ENCODE peak calls at places on chromosomes 7 and 10, in seven cellular contexts. One of them, this sample, is unnamed.

GRCh38 chr7:116836911-116837310 is 25.5 kb upstream of the CAPZA2 start:
- DNase-seq in AG09309: no peak
- DNase-seq in GM12865: no peak
- DNase-seq in choroid plexus epithelial cell: no peak
- DNase-seq in naive thymus-derived CD4-positive, alpha-beta T cell: no peak
- DNase-seq in right lobe of liver: no peak
- DNase-seq in coronary artery: no peak
- DNase-seq in this sample: no peak

GRCh38 chr7:133633055-133633454 is 380.2 kb downstream of the EXOC4 start:
- DNase-seq in choroid plexus epithelial cell: peak
- DNase-seq in naive thymus-derived CD4-positive, alpha-beta T cell: no peak
- DNase-seq in AG09309: peak
- DNase-seq in GM12865: no peak
- DNase-seq in right lobe of liver: no peak
- DNase-seq in coronary artery: no peak
- DNase-seq in this sample: no peak

GRCh38 chr10:46273506-46274477 is 13.0 kb upstream of the ANTXRL start:
- DNase-seq in coronary artery: peak
- DNase-seq in choroid plexus epithelial cell: no peak
- DNase-seq in right lobe of liver: peak
- DNase-seq in AG09309: no peak
- DNase-seq in naive thymus-derived CD4-positive, alpha-beta T cell: no peak
- DNase-seq in GM12865: no peak
- DNase-seq in this sample: no peak

GRCh38 chr7:71015260-71015900 is 116.6 kb upstream of the GALNT17 start:
- DNase-seq in naive thymus-derived CD4-positive, alpha-beta T cell: no peak
- DNase-seq in right lobe of liver: no peak
- DNase-seq in GM12865: no peak
- DNase-seq in choroid plexus epithelial cell: no peak
- DNase-seq in coronary artery: no peak
- DNase-seq in AG09309: no peak
- DNase-seq in this sample: no peak

GRCh38 chr10:15188629-15189028 is 20.1 kb upstream of the NMT2 start:
- DNase-seq in coronary artery: no peak
- DNase-seq in AG09309: no peak
- DNase-seq in naive thymus-derived CD4-positive, alpha-beta T cell: no peak
- DNase-seq in right lobe of liver: no peak
- DNase-seq in choroid plexus epithelial cell: no peak
- DNase-seq in GM12865: no peak
- DNase-seq in this sample: no peak

GRCh38 chr10:86708783-86709778 is 40.8 kb downstream of the LDB3 start:
- DNase-seq in AG09309: no peak
- DNase-seq in choroid plexus epithelial cell: no peak
- DNase-seq in right lobe of liver: no peak
- DNase-seq in naive thymus-derived CD4-positive, alpha-beta T cell: no peak
- DNase-seq in GM12865: no peak
- DNase-seq in coronary artery: peak
- DNase-seq in this sample: no peak

GRCh38 chr10:17838080-17838634 is 29.0 kb downstream of the MRC1 start:
- DNase-seq in naive thymus-derived CD4-positive, alpha-beta T cell: no peak
- DNase-seq in right lobe of liver: no peak
- DNase-seq in GM12865: no peak
- DNase-seq in coronary artery: no peak
- DNase-seq in AG09309: no peak
- DNase-seq in choroid plexus epithelial cell: no peak
- DNase-seq in this sample: no peak

GRCh38 chr10:72321248-72322029 is 33.3 kb downstream of the DNAJB12 start:
- DNase-seq in coronary artery: no peak
- DNase-seq in AG09309: no peak
- DNase-seq in naive thymus-derived CD4-positive, alpha-beta T cell: no peak
- DNase-seq in right lobe of liver: no peak
- DNase-seq in GM12865: no peak
- DNase-seq in choroid plexus epithelial cell: no peak
- DNase-seq in this sample: no peak

GRCh38 chr7:117320523-117320922 is 2.3 kb downstream of the WNT2 start:
- DNase-seq in choroid plexus epithelial cell: no peak
- DNase-seq in AG09309: no peak
- DNase-seq in right lobe of liver: no peak
- DNase-seq in GM12865: no peak
- DNase-seq in naive thymus-derived CD4-positive, alpha-beta T cell: no peak
- DNase-seq in coronary artery: no peak
- DNase-seq in this sample: no peak

GRCh38 chr10:118106426-118106825 is 59.7 kb upstream of the RAB11FIP2 start:
- DNase-seq in AG09309: no peak
- DNase-seq in naive thymus-derived CD4-positive, alpha-beta T cell: no peak
- DNase-seq in GM12865: peak
- DNase-seq in right lobe of liver: no peak
- DNase-seq in choroid plexus epithelial cell: peak
- DNase-seq in coronary artery: no peak
- DNase-seq in this sample: peak

GRCh38 chr10:90983940-90984549 is 63.2 kb upstream of the ANKRD1 start:
- DNase-seq in right lobe of liver: no peak
- DNase-seq in naive thymus-derived CD4-positive, alpha-beta T cell: no peak
- DNase-seq in coronary artery: no peak
- DNase-seq in AG09309: no peak
- DNase-seq in GM12865: no peak
- DNase-seq in choroid plexus epithelial cell: no peak
- DNase-seq in this sample: peak

GRCh38 chr10:103450201-103450695 is 1.9 kb downstream of the CALHM2 start:
- DNase-seq in right lobe of liver: no peak
- DNase-seq in naive thymus-derived CD4-positive, alpha-beta T cell: no peak
- DNase-seq in coronary artery: no peak
- DNase-seq in GM12865: no peak
- DNase-seq in choroid plexus epithelial cell: no peak
- DNase-seq in AG09309: no peak
- DNase-seq in this sample: no peak

GRCh38 chr10:29895436-29895835 is 163.9 kb downstream of the JCAD start:
- DNase-seq in choroid plexus epithelial cell: peak
- DNase-seq in AG09309: peak
- DNase-seq in right lobe of liver: no peak
- DNase-seq in GM12865: no peak
- DNase-seq in coronary artery: peak
- DNase-seq in naive thymus-derived CD4-positive, alpha-beta T cell: no peak
- DNase-seq in this sample: no peak

GRCh38 chr10:58697691-58698090 is 185.0 kb downstream of the BICC1 start:
- DNase-seq in choroid plexus epithelial cell: peak
- DNase-seq in GM12865: no peak
- DNase-seq in AG09309: no peak
- DNase-seq in naive thymus-derived CD4-positive, alpha-beta T cell: no peak
- DNase-seq in right lobe of liver: no peak
- DNase-seq in coronary artery: no peak
- DNase-seq in this sample: no peak

GRCh38 chr10:90915141-90916075 is 5.5 kb downstream of the ANKRD1 start:
- DNase-seq in choroid plexus epithelial cell: no peak
- DNase-seq in coronary artery: no peak
- DNase-seq in AG09309: no peak
- DNase-seq in naive thymus-derived CD4-positive, alpha-beta T cell: no peak
- DNase-seq in GM12865: no peak
- DNase-seq in right lobe of liver: no peak
- DNase-seq in this sample: no peak

GRCh38 chr10:29746080-29746797 is 111.5 kb upstream of the SVIL start:
- DNase-seq in right lobe of liver: no peak
- DNase-seq in choroid plexus epithelial cell: peak
- DNase-seq in AG09309: peak
- DNase-seq in GM12865: no peak
- DNase-seq in coronary artery: peak
- DNase-seq in naive thymus-derived CD4-positive, alpha-beta T cell: no peak
- DNase-seq in this sample: no peak

GRCh38 chr10:32317795-32318194 is 29.2 kb downstream of the EPC1 start:
- DNase-seq in naive thymus-derived CD4-positive, alpha-beta T cell: peak
- DNase-seq in AG09309: no peak
- DNase-seq in right lobe of liver: no peak
- DNase-seq in coronary artery: no peak
- DNase-seq in GM12865: peak
- DNase-seq in choroid plexus epithelial cell: no peak
- DNase-seq in this sample: no peak

GRCh38 chr10:84429926-84430520 is 101.6 kb downstream of the CCSER2 start:
- DNase-seq in choroid plexus epithelial cell: peak
- DNase-seq in naive thymus-derived CD4-positive, alpha-beta T cell: peak
- DNase-seq in AG09309: no peak
- DNase-seq in coronary artery: no peak
- DNase-seq in right lobe of liver: peak
- DNase-seq in GM12865: peak
- DNase-seq in this sample: peak

GRCh38 chr7:12771378-12771877 is 84.0 kb downstream of the ARL4A start:
- DNase-seq in coronary artery: no peak
- DNase-seq in AG09309: no peak
- DNase-seq in choroid plexus epithelial cell: peak
- DNase-seq in right lobe of liver: peak
- DNase-seq in naive thymus-derived CD4-positive, alpha-beta T cell: no peak
- DNase-seq in GM12865: no peak
- DNase-seq in this sample: no peak

GRCh38 chr7:151824285-151824950 is 52.5 kb downstream of the PRKAG2 start:
- DNase-seq in GM12865: no peak
- DNase-seq in choroid plexus epithelial cell: no peak
- DNase-seq in coronary artery: no peak
- DNase-seq in AG09309: no peak
- DNase-seq in naive thymus-derived CD4-positive, alpha-beta T cell: no peak
- DNase-seq in right lobe of liver: no peak
- DNase-seq in this sample: no peak

GRCh38 chr10:79132681-79133381 is 64.1 kb downstream of the ZMIZ1 start:
- DNase-seq in AG09309: no peak
- DNase-seq in coronary artery: no peak
- DNase-seq in right lobe of liver: no peak
- DNase-seq in naive thymus-derived CD4-positive, alpha-beta T cell: no peak
- DNase-seq in GM12865: no peak
- DNase-seq in choroid plexus epithelial cell: no peak
- DNase-seq in this sample: no peak
- H3K4me3 ChIP-seq in AG09309: no peak
- H3K4me3 ChIP-seq in coronary artery: no peak
- H3K4me3 ChIP-seq in right lobe of liver: no peak
- H3K4me3 ChIP-seq in naive thymus-derived CD4-positive, alpha-beta T cell: no peak
- H3K4me3 ChIP-seq in GM12865: no peak
- H3K4me3 ChIP-seq in choroid plexus epithelial cell: no peak
- H3K4me3 ChIP-seq in this sample: no peak

DNA sequence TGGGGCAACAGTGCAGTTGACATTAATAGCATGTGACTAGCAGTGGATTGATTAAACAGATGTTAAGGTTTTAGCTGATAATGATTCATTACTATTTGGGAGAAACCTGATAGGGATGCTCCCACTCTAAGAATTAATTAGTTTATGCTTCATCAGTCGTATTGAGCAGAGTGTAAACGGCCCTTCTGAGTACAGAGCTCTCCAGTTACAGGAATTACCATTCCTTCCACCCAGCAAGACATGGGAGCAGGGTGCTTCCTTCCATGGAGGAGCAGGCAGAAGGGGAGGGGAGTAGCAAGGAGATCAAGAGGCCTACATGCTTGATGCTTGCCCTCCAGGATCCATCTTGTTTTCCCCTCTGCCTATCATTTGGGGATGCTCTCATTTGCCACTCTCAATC is 82.8 kb downstream of the RPS24 start:
- DNase-seq in GM12865: no peak
- DNase-seq in choroid plexus epithelial cell: no peak
- DNase-seq in naive thymus-derived CD4-positive, alpha-beta T cell: no peak
- DNase-seq in right lobe of liver: no peak
- DNase-seq in coronary artery: no peak
- DNase-seq in AG09309: no peak
- DNase-seq in this sample: no peak
- H3K4me3 ChIP-seq in GM12865: no peak
- H3K4me3 ChIP-seq in choroid plexus epithelial cell: no peak
- H3K4me3 ChIP-seq in naive thymus-derived CD4-positive, alpha-beta T cell: no peak
- H3K4me3 ChIP-seq in right lobe of liver: no peak
- H3K4me3 ChIP-seq in coronary artery: no peak
- H3K4me3 ChIP-seq in AG09309: no peak
- H3K4me3 ChIP-seq in this sample: no peak

DNA sequence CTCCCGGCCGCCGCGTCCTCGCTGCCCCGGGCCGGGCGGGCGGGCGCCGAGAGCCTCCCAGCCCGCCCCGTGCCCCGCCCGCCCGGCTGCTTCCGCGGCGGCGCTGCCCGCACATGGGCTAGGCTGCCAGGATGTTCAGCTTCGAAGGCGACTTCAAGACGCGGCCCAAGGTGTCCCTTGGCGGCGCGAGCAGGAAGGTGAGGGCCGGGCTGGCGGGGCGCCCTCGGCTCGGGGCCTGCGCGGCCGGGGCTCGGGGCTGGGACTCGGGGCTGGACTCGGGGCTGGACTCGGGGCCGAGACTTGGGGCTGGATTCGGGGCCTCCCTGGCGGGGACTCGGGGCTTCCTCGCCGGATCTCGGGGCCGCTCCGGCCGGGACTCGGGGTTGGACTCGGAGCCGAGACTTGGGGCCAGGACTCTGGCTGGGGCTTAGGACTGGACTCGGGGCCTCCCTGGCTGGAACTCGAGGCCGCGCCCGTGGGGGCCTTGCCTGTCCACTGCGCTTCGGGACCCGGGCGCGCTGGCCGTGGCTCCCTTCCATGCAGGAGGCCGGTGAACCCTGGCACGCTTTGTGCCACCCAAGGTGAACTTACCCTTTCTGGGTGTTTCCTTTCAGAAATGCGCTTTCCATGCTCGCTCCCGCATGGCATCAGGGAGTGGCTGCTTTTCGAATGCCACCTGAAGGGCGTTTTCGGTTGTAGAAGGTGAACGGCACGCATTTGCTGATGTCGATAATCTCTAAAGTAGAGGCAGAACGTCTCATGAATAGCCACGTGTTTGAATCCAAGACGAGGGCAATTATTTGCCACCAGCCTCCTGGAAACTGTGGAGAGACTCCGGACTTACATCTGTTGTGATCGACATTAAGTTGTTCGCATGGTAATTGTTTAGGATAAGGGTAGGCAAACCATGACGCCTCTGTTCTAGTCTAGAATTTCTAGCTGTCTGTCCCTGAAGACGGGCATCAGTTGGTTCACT is 704 bp downstream of the UBE3C start:
- DNase-seq in right lobe of liver: peak
- DNase-seq in AG09309: no peak
- DNase-seq in GM12865: peak
- DNase-seq in choroid plexus epithelial cell: peak
- DNase-seq in coronary artery: no peak
- DNase-seq in naive thymus-derived CD4-positive, alpha-beta T cell: no peak
- DNase-seq in this sample: no peak
- H3K4me3 ChIP-seq in right lobe of liver: peak
- H3K4me3 ChIP-seq in AG09309: peak
- H3K4me3 ChIP-seq in GM12865: peak
- H3K4me3 ChIP-seq in choroid plexus epithelial cell: peak
- H3K4me3 ChIP-seq in coronary artery: peak
- H3K4me3 ChIP-seq in naive thymus-derived CD4-positive, alpha-beta T cell: peak
- H3K4me3 ChIP-seq in this sample: peak

GRCh38 chr7:2114052-2114451 is 118.7 kb downstream of the MAD1L1 start:
- DNase-seq in AG09309: no peak
- DNase-seq in right lobe of liver: no peak
- DNase-seq in GM12865: no peak
- DNase-seq in coronary artery: no peak
- DNase-seq in naive thymus-derived CD4-positive, alpha-beta T cell: no peak
- DNase-seq in choroid plexus epithelial cell: peak
- DNase-seq in this sample: no peak

GRCh38 chr7:2110586-2111396 is 122.0 kb downstream of the MAD1L1 start:
- DNase-seq in right lobe of liver: no peak
- DNase-seq in choroid plexus epithelial cell: peak
- DNase-seq in GM12865: no peak
- DNase-seq in AG09309: no peak
- DNase-seq in naive thymus-derived CD4-positive, alpha-beta T cell: no peak
- DNase-seq in coronary artery: no peak
- DNase-seq in this sample: no peak

GRCh38 chr7:2111568-2111967 is 121.2 kb downstream of the MAD1L1 start:
- DNase-seq in AG09309: no peak
- DNase-seq in choroid plexus epithelial cell: no peak
- DNase-seq in right lobe of liver: no peak
- DNase-seq in naive thymus-derived CD4-positive, alpha-beta T cell: no peak
- DNase-seq in coronary artery: no peak
- DNase-seq in GM12865: no peak
- DNase-seq in this sample: no peak

GRCh38 chr7:2109936-2110585 is 122.7 kb downstream of the MAD1L1 start:
- DNase-seq in GM12865: peak
- DNase-seq in coronary artery: no peak
- DNase-seq in AG09309: peak
- DNase-seq in choroid plexus epithelial cell: peak
- DNase-seq in right lobe of liver: no peak
- DNase-seq in naive thymus-derived CD4-positive, alpha-beta T cell: no peak
- DNase-seq in this sample: no peak

GRCh38 chr7:2112261-2113203 is 120.2 kb downstream of the MAD1L1 start:
- DNase-seq in right lobe of liver: no peak
- DNase-seq in GM12865: no peak
- DNase-seq in coronary artery: no peak
- DNase-seq in AG09309: no peak
- DNase-seq in choroid plexus epithelial cell: no peak
- DNase-seq in naive thymus-derived CD4-positive, alpha-beta T cell: no peak
- DNase-seq in this sample: no peak
- H3K4me3 ChIP-seq in right lobe of liver: no peak
- H3K4me3 ChIP-seq in GM12865: no peak
- H3K4me3 ChIP-seq in coronary artery: no peak
- H3K4me3 ChIP-seq in AG09309: no peak
- H3K4me3 ChIP-seq in choroid plexus epithelial cell: no peak
- H3K4me3 ChIP-seq in naive thymus-derived CD4-positive, alpha-beta T cell: no peak
- H3K4me3 ChIP-seq in this sample: no peak